ENCODE peak calls at places on chromosomes 13 and 19, in seven cellular contexts. One of them, this sample, is unnamed.

GRCh38 chr19:58351558-58351878 is 1.8 kb downstream of the A1BG start:
- DNase-seq in activated T-cell treated with anti-CD3 and anti-CD28 coated beads for 1 hour: no peak
- DNase-seq in mucosa of descending colon: no peak
- DNase-seq in esophagus muscularis mucosa: no peak
- DNase-seq in HS-5: no peak
- DNase-seq in NCI-H1417: no peak
- DNase-seq in H9: no peak
- DNase-seq in this sample: no peak

GRCh38 chr13:113528798-113529180 is 38.3 kb upstream of the DCUN1D2 start:
- DNase-seq in activated T-cell treated with anti-CD3 and anti-CD28 coated beads for 1 hour: no peak
- DNase-seq in mucosa of descending colon: no peak
- DNase-seq in esophagus muscularis mucosa: no peak
- DNase-seq in HS-5: no peak
- DNase-seq in NCI-H1417: no peak
- DNase-seq in H9: no peak
- DNase-seq in this sample: no peak

GRCh38 chr19:34512254-34512796 is 30.8 kb downstream of the WTIP start:
- DNase-seq in activated T-cell treated with anti-CD3 and anti-CD28 coated beads for 1 hour: no peak
- DNase-seq in mucosa of descending colon: no peak
- DNase-seq in esophagus muscularis mucosa: peak
- DNase-seq in HS-5: no peak
- DNase-seq in NCI-H1417: no peak
- DNase-seq in H9: no peak
- DNase-seq in this sample: peak

GRCh38 chr13:23794267-23795161 is 94.7 kb downstream of the MIPEP start:
- DNase-seq in activated T-cell treated with anti-CD3 and anti-CD28 coated beads for 1 hour: no peak
- DNase-seq in mucosa of descending colon: no peak
- DNase-seq in esophagus muscularis mucosa: no peak
- DNase-seq in HS-5: peak
- DNase-seq in NCI-H1417: no peak
- DNase-seq in H9: no peak
- DNase-seq in this sample: no peak

GRCh38 chr19:17458970-17459369 is 1.8 kb downstream of the NXNL1 start:
- DNase-seq in activated T-cell treated with anti-CD3 and anti-CD28 coated beads for 1 hour: no peak
- DNase-seq in mucosa of descending colon: no peak
- DNase-seq in esophagus muscularis mucosa: no peak
- DNase-seq in HS-5: no peak
- DNase-seq in NCI-H1417: no peak
- DNase-seq in H9: no peak
- DNase-seq in this sample: no peak

GRCh38 chr19:31674503-31675186 is 325.4 kb upstream of the TSHZ3 start:
- DNase-seq in activated T-cell treated with anti-CD3 and anti-CD28 coated beads for 1 hour: no peak
- DNase-seq in mucosa of descending colon: no peak
- DNase-seq in esophagus muscularis mucosa: peak
- DNase-seq in HS-5: no peak
- DNase-seq in NCI-H1417: no peak
- DNase-seq in H9: no peak
- DNase-seq in this sample: no peak

GRCh38 chr13:108003626-108004025 is 211.7 kb downstream of the LIG4 start:
- DNase-seq in activated T-cell treated with anti-CD3 and anti-CD28 coated beads for 1 hour: no peak
- DNase-seq in mucosa of descending colon: no peak
- DNase-seq in esophagus muscularis mucosa: no peak
- DNase-seq in HS-5: no peak
- DNase-seq in NCI-H1417: peak
- DNase-seq in H9: no peak
- DNase-seq in this sample: no peak

GRCh38 chr19:9881720-9882119 is 46.6 kb downstream of the PIN1 start:
- DNase-seq in activated T-cell treated with anti-CD3 and anti-CD28 coated beads for 1 hour: no peak
- DNase-seq in mucosa of descending colon: peak
- DNase-seq in esophagus muscularis mucosa: no peak
- DNase-seq in HS-5: no peak
- DNase-seq in NCI-H1417: no peak
- DNase-seq in H9: no peak
- DNase-seq in this sample: no peak

GRCh38 chr13:85261757-85262346 is 537.4 kb downstream of the SLITRK6 start:
- DNase-seq in activated T-cell treated with anti-CD3 and anti-CD28 coated beads for 1 hour: no peak
- DNase-seq in mucosa of descending colon: no peak
- DNase-seq in esophagus muscularis mucosa: no peak
- DNase-seq in HS-5: no peak
- DNase-seq in NCI-H1417: no peak
- DNase-seq in H9: no peak
- DNase-seq in this sample: no peak

GRCh38 chr13:99540530-99540929 is 39.3 kb downstream of the TM9SF2 start:
- DNase-seq in activated T-cell treated with anti-CD3 and anti-CD28 coated beads for 1 hour: no peak
- DNase-seq in mucosa of descending colon: no peak
- DNase-seq in esophagus muscularis mucosa: no peak
- DNase-seq in HS-5: no peak
- DNase-seq in NCI-H1417: no peak
- DNase-seq in H9: no peak
- DNase-seq in this sample: no peak

GRCh38 chr13:34124912-34125311 is 307.0 kb downstream of the RFC3 start:
- DNase-seq in activated T-cell treated with anti-CD3 and anti-CD28 coated beads for 1 hour: no peak
- DNase-seq in mucosa of descending colon: no peak
- DNase-seq in esophagus muscularis mucosa: no peak
- DNase-seq in HS-5: no peak
- DNase-seq in NCI-H1417: peak
- DNase-seq in H9: no peak
- DNase-seq in this sample: no peak

GRCh38 chr19:11453468-11454341 is 18.3 kb downstream of the PRKCSH start:
- DNase-seq in activated T-cell treated with anti-CD3 and anti-CD28 coated beads for 1 hour: no peak
- DNase-seq in mucosa of descending colon: no peak
- DNase-seq in esophagus muscularis mucosa: no peak
- DNase-seq in HS-5: no peak
- DNase-seq in NCI-H1417: no peak
- DNase-seq in H9: no peak
- DNase-seq in this sample: no peak

GRCh38 chr13:42880241-42880640 is 98.9 kb downstream of the FAM216B start:
- DNase-seq in activated T-cell treated with anti-CD3 and anti-CD28 coated beads for 1 hour: no peak
- DNase-seq in mucosa of descending colon: no peak
- DNase-seq in esophagus muscularis mucosa: no peak
- DNase-seq in HS-5: no peak
- DNase-seq in NCI-H1417: no peak
- DNase-seq in H9: no peak
- DNase-seq in this sample: no peak

GRCh38 chr13:67367385-67367784 is 137.2 kb upstream of the PCDH9 start:
- DNase-seq in activated T-cell treated with anti-CD3 and anti-CD28 coated beads for 1 hour: no peak
- DNase-seq in mucosa of descending colon: no peak
- DNase-seq in esophagus muscularis mucosa: no peak
- DNase-seq in HS-5: no peak
- DNase-seq in NCI-H1417: no peak
- DNase-seq in H9: no peak
- DNase-seq in this sample: no peak

GRCh38 chr13:27375686-27376326 is 48.6 kb upstream of the GTF3A start:
- DNase-seq in activated T-cell treated with anti-CD3 and anti-CD28 coated beads for 1 hour: peak
- DNase-seq in mucosa of descending colon: peak
- DNase-seq in esophagus muscularis mucosa: no peak
- DNase-seq in HS-5: no peak
- DNase-seq in NCI-H1417: peak
- DNase-seq in H9: peak
- DNase-seq in this sample: no peak

GRCh38 chr19:54154603-54155345 is 4.7 kb downstream of the LENG1 start:
- DNase-seq in activated T-cell treated with anti-CD3 and anti-CD28 coated beads for 1 hour: no peak
- DNase-seq in mucosa of descending colon: peak
- DNase-seq in esophagus muscularis mucosa: no peak
- DNase-seq in HS-5: no peak
- DNase-seq in NCI-H1417: no peak
- DNase-seq in H9: no peak
- DNase-seq in this sample: no peak

GRCh38 chr13:50915562-50915961 is 6.0 kb downstream of the RNASEH2B start:
- DNase-seq in activated T-cell treated with anti-CD3 and anti-CD28 coated beads for 1 hour: no peak
- DNase-seq in mucosa of descending colon: no peak
- DNase-seq in esophagus muscularis mucosa: no peak
- DNase-seq in HS-5: no peak
- DNase-seq in NCI-H1417: no peak
- DNase-seq in H9: no peak
- DNase-seq in this sample: no peak

GRCh38 chr13:99193152-99193551 is 7.5 kb upstream of the UBAC2 start:
- DNase-seq in activated T-cell treated with anti-CD3 and anti-CD28 coated beads for 1 hour: no peak
- DNase-seq in mucosa of descending colon: no peak
- DNase-seq in esophagus muscularis mucosa: no peak
- DNase-seq in HS-5: no peak
- DNase-seq in NCI-H1417: no peak
- DNase-seq in H9: no peak
- DNase-seq in this sample: no peak

GRCh38 chr13:28564030-28564429 is 69.1 kb upstream of the FLT1 start:
- DNase-seq in activated T-cell treated with anti-CD3 and anti-CD28 coated beads for 1 hour: no peak
- DNase-seq in mucosa of descending colon: peak
- DNase-seq in esophagus muscularis mucosa: no peak
- DNase-seq in HS-5: no peak
- DNase-seq in NCI-H1417: no peak
- DNase-seq in H9: no peak
- DNase-seq in this sample: peak

GRCh38 chr19:29681422-29682235 is 16.4 kb downstream of the PLEKHF1 start:
- DNase-seq in activated T-cell treated with anti-CD3 and anti-CD28 coated beads for 1 hour: no peak
- DNase-seq in mucosa of descending colon: no peak
- DNase-seq in esophagus muscularis mucosa: no peak
- DNase-seq in HS-5: no peak
- DNase-seq in NCI-H1417: no peak
- DNase-seq in H9: no peak
- DNase-seq in this sample: no peak

GRCh38 chr13:101996906-101997408 is 404.9 kb downstream of the FGF14 start:
- DNase-seq in activated T-cell treated with anti-CD3 and anti-CD28 coated beads for 1 hour: no peak
- DNase-seq in mucosa of descending colon: no peak
- DNase-seq in esophagus muscularis mucosa: no peak
- DNase-seq in HS-5: no peak
- DNase-seq in NCI-H1417: no peak
- DNase-seq in H9: no peak
- DNase-seq in this sample: no peak

This sample was measured in upper lobe of right lung.